ENCODE peak calls at places on chromosomes 11 and 22, in five cellular contexts. S is CD8-positive, alpha-beta T cell; Q is AG09309; B is endodermal cell; A is GM12865. G is an unnamed sample.
A peak's percentile ranks its signal among the peaks of the same experiment; 100 is the strongest.

GRCh38 chr22:16970446-16970845 is 37.6 kb downstream of the GAB4 start:
- DNase-seq in S (no peak), Q (no peak), B (no peak), A (no peak), G (no peak)

GRCh38 chr11:128468106-128468505 is 119.3 kb downstream of the ETS1 start:
- DNase-seq in Q (no peak), S (no peak), A (no peak), B (no peak), G (no peak)

GRCh38 chr22:44664149-44664548 is 37.9 kb upstream of the PRR5 start:
- DNase-seq in B (no peak), S (peak; percentile 71), A (peak; percentile 53), Q (no peak), G (no peak)

GRCh38 chr22:39360674-39361413 is 11.1 kb downstream of the SYNGR1 start:
- DNase-seq in B (peak; percentile 88), A (no peak), Q (no peak), S (no peak), G (no peak)

GRCh38 chr11:44952500-44953260 is 2.0 kb upstream of the TP53I11 start:
- DNase-seq in B (no peak), Q (no peak), S (no peak), A (no peak), G (no peak)

GRCh38 chr11:1298695-1299492 is 10.5 kb downstream of the TOLLIP start:
- DNase-seq in A (no peak), B (peak; percentile 64), Q (peak; percentile 33), S (no peak), G (no peak)

GRCh38 chr11:35330156-35330889 is 89.0 kb downstream of the SLC1A2 start:
- DNase-seq in S (no peak), Q (no peak), B (peak; percentile 55), A (no peak), G (no peak)

GRCh38 chr11:119369035-119369925 is 12.2 kb downstream of the USP2 start:
- DNase-seq in A (no peak), S (no peak), Q (no peak), B (no peak), G (no peak)

GRCh38 chr22:46679711-46680269 is 58.3 kb downstream of the CERK start:
- DNase-seq in B (no peak), Q (no peak), A (no peak), S (no peak), G (no peak)

GRCh38 chr22:46682011-46682731 is 55.9 kb downstream of the CERK start:
- DNase-seq in B (no peak), A (no peak), Q (no peak), S (no peak), G (no peak)

GRCh38 chr22:46678785-46679700 is 58.9 kb downstream of the GRAMD4 start:
- DNase-seq in B (no peak), S (no peak), A (no peak), Q (no peak), G (no peak)

GRCh38 chr22:46678003-46678657 is 57.9 kb downstream of the GRAMD4 start:
- DNase-seq in A (no peak), B (no peak), Q (no peak), S (no peak), G (no peak)

DNA sequence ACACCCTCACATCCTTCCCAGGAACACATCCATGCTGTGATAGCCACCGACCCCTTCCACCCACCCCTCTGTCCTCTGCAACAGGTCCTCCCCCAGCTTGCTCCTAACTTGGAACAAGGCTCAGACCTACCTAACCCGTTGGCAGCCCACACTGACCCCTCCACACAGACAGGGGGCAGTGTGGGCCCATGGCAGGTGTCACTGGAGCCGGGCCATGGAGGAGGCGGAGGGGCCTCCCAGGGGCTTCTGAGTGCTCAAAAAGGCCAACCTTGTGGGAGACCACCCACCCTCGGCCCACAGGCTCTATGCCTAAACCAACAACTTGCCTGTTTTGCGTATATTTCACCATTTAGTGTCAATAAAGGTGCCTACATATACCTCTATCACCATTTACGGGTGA is 57.0 kb downstream of the CERK start:
- DNase-seq in S (no peak), A (peak; percentile 55), Q (no peak), B (no peak), G (no peak)
- TF ChIP-seq CTCF in S (peak; percentile 24), A (peak; percentile 67), Q (no peak), B (no peak), G (no peak)

GRCh38 chr11:2914475-2915195 is 14.6 kb downstream of the PHLDA2 start:
- DNase-seq in A (no peak), B (no peak), S (no peak), Q (no peak), G (no peak)
- TF ChIP-seq CTCF in A (no peak), B (no peak), S (no peak), Q (no peak), G (no peak)

DNA sequence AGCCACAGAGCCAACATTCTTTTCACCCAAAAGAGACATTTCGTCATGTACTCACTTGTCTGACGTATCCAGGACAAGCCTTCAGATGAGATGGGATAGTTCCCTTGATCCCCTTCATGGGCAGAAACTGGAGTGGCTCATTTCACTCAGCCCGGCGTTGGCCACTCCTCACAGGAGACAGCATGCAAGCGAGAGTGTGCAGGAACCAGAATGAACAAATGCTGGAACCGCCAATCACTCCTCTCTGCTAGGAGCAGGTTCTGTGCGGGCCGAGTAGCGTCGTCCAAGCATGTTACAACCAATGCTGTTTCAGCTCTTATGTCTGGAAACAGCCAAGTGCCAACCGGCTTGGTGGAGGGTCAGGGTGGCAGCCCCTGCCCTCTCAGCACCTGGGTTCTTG is 56.7 kb upstream of the GNAZ start:
- DNase-seq in A (no peak), B (no peak), S (no peak), Q (no peak), G (no peak)
- TF ChIP-seq CTCF in A (no peak), B (no peak), S (no peak), Q (no peak), G (no peak)

GRCh38 chr11:102934735-102935134 is 20.8 kb downstream of the MMP13 start:
- DNase-seq in S (no peak), Q (no peak), B (no peak), A (no peak), G (no peak)

GRCh38 chr11:102936864-102937509 is 18.5 kb downstream of the MMP13 start:
- DNase-seq in B (no peak), S (no peak), A (no peak), Q (no peak), G (no peak)

GRCh38 chr11:102933627-102934026 is 21.9 kb downstream of the MMP13 start:
- DNase-seq in S (no peak), Q (no peak), A (peak; percentile 32), B (no peak), G (no peak)

GRCh38 chr11:102932678-102933077 is 22.9 kb downstream of the MMP13 start:
- DNase-seq in A (no peak), B (no peak), S (no peak), Q (no peak), G (no peak)

DNA sequence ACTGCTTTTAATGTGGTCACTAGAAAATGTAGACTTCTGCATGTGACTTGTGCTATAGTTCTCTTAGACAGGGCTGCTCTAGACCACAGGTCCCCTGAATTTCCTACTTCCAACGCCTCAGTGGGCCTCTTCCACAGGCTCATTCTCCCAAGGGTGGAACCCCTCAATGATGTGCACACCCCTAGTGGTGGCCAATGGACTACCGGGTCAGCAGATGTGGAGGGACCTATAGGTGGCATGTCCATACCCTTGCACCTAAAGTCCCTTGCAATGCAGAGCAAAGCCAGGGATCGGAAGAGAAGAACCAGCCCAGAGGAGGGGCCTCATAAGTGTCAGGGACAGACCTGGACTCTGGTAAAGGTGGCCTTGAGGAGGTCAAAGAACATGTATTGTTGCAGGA is 20.0 kb downstream of the MMP13 start:
- DNase-seq in A (no peak), S (no peak), B (no peak), Q (no peak), G (no peak)
- TF ChIP-seq CTCF in A (no peak), S (no peak), B (peak; percentile 48), Q (peak; percentile 14), G (no peak)

G was measured in neural crest cell.